ENCODE peak calls at places on chromosome 2, in seven cellular contexts. P is nephron progenitor cell; V is activated CD4-positive, CD25-positive, alpha-beta regulatory T cell treated with anti-CD3 and anti-CD28 coated beads, Interleukin-2, amount 50 U/mL, for 72 hours; N is GM12865; X is stimulated activated CD4-positive, alpha-beta T cell treated with anti-CD3 and anti-CD28 coated beads, Interleukin-1b, Interleukin-23, amount 100 ng/mL, for 24 hours; H is epithelial cell of prostate; D is NCI-H69. A is an unnamed sample.

GRCh38 chr2:9292426-9292825 is 85.8 kb downstream of the ASAP2 start:
- DNase-seq in P (no peak), V (no peak), N (no peak), X (no peak), H (no peak), D (no peak), A (no peak)

GRCh38 chr2:238404406-238405216 is 22.1 kb upstream of the ASB1 start:
- DNase-seq in P (no peak), V (no peak), N (no peak), X (no peak), H (no peak), D (no peak), A (no peak)

GRCh38 chr2:128809256-128809636 is 490.6 kb upstream of the HS6ST1 start:
- DNase-seq in P (no peak), V (no peak), N (no peak), X (no peak), H (peak), D (no peak), A (peak)

GRCh38 chr2:189534854-189535253 is 45.7 kb downstream of the SLC40A1 start:
- DNase-seq in P (no peak), V (no peak), N (no peak), X (no peak), H (no peak), D (no peak), A (no peak)

GRCh38 chr2:205405194-205405593 is 277.1 kb upstream of the NRP2 start:
- DNase-seq in P (no peak), V (no peak), N (no peak), X (no peak), H (no peak), D (no peak), A (peak)

GRCh38 chr2:197075754-197076337 is 149.3 kb upstream of the PGAP1 start:
- DNase-seq in P (peak), V (no peak), N (peak), X (no peak), H (no peak), D (no peak), A (no peak)

GRCh38 chr2:96532641-96533291 is 3.8 kb upstream of the ARID5A start:
- DNase-seq in P (no peak), V (no peak), N (no peak), X (no peak), H (no peak), D (no peak), A (no peak)

GRCh38 chr2:47198985-47199451 is 43.9 kb upstream of the STPG4 start:
- DNase-seq in P (no peak), V (no peak), N (no peak), X (no peak), H (no peak), D (peak), A (peak)

GRCh38 chr2:239789711-239790110 is 235.4 kb downstream of the NDUFA10 start:
- DNase-seq in P (no peak), V (no peak), N (no peak), X (no peak), H (no peak), D (no peak), A (no peak)

GRCh38 chr2:233185963-233186362 is 65.5 kb upstream of the ATG16L1 start:
- DNase-seq in P (no peak), V (no peak), N (peak), X (no peak), H (no peak), D (no peak), A (no peak)

GRCh38 chr2:127025357-127026062 is 81.4 kb downstream of the BIN1 start:
- DNase-seq in P (peak), V (peak), N (peak), X (peak), H (no peak), D (peak), A (peak)

GRCh38 chr2:148796735-148797512 is 78.1 kb upstream of the KIF5C start:
- DNase-seq in P (no peak), V (no peak), N (no peak), X (no peak), H (no peak), D (peak), A (no peak)

GRCh38 chr2:25481381-25482310 is 139.9 kb upstream of the DNMT3A start:
- DNase-seq in P (no peak), V (no peak), N (no peak), X (no peak), H (no peak), D (no peak), A (peak)

GRCh38 chr2:147632193-147632592 is 212.6 kb upstream of the ACVR2A start:
- DNase-seq in P (no peak), V (no peak), N (peak), X (no peak), H (no peak), D (peak), A (peak)

GRCh38 chr2:28360742-28361293 is 31.8 kb upstream of the FOSL2 start:
- DNase-seq in P (no peak), V (no peak), N (no peak), X (no peak), H (no peak), D (peak), A (no peak)

GRCh38 chr2:169945515-169945914 is 118.3 kb downstream of the UBR3 start:
- DNase-seq in P (no peak), V (no peak), N (no peak), X (no peak), H (no peak), D (no peak), A (no peak)

GRCh38 chr2:70561893-70562292 is 8.3 kb upstream of the TGFA start:
- DNase-seq in P (no peak), V (no peak), N (no peak), X (no peak), H (no peak), D (no peak), A (peak)

GRCh38 chr2:241967096-241967495 is 97.6 kb downstream of the RTP5 start:
- DNase-seq in P (no peak), V (no peak), N (no peak), X (no peak), H (no peak), D (no peak), A (no peak)

GRCh38 chr2:1874101-1874865 is 130.0 kb upstream of the PXDN start:
- DNase-seq in P (no peak), V (no peak), N (no peak), X (no peak), H (no peak), D (no peak), A (no peak)

GRCh38 chr2:216903470-216903869 is 43.6 kb upstream of the TNP1 start:
- DNase-seq in P (no peak), V (no peak), N (no peak), X (no peak), H (no peak), D (no peak), A (no peak)

GRCh38 chr2:152097291-152098032 is 1.4 kb downstream of the CACNB4 start:
- DNase-seq in P (no peak), V (no peak), N (peak), X (no peak), H (no peak), D (peak), A (no peak)

GRCh38 chr2:254231-254630 is 9.6 kb downstream of the SH3YL1 start:
- DNase-seq in P (no peak), V (no peak), N (no peak), X (no peak), H (no peak), D (peak), A (no peak)

GRCh38 chr2:46937457-46937856 is 21.9 kb upstream of the MCFD2 start:
- DNase-seq in P (no peak), V (no peak), N (no peak), X (no peak), H (no peak), D (no peak), A (no peak)

GRCh38 chr2:157246212-157247067 is 11.1 kb upstream of the GALNT5 start:
- DNase-seq in P (no peak), V (peak), N (peak), X (no peak), H (peak), D (no peak), A (peak)

GRCh38 chr2:240300261-240300821 is 135.1 kb upstream of the GPC1 start:
- DNase-seq in P (no peak), V (no peak), N (no peak), X (no peak), H (no peak), D (no peak), A (no peak)